ENCODE peak calls at places on chromosomes 2 and 18, in five cellular contexts. One of them, this sample, is unnamed.

GRCh38 chr2:15041429-15041837 is 408.9 kb downstream of the LRATD1 start:
- DNase-seq in H1: no peak
- DNase-seq in GM12891: no peak
- DNase-seq in thyroid gland: no peak
- DNase-seq in NB4: no peak
- DNase-seq in this sample: no peak

GRCh38 chr2:141109633-141110032 is 1021.2 kb downstream of the LRP1B start:
- DNase-seq in H1: no peak
- DNase-seq in thyroid gland: no peak
- DNase-seq in GM12891: no peak
- DNase-seq in NB4: peak
- DNase-seq in this sample: no peak

GRCh38 chr2:127591221-127591923 is 54.6 kb upstream of the GPR17 start:
- DNase-seq in GM12891: peak
- DNase-seq in thyroid gland: peak
- DNase-seq in H1: peak
- DNase-seq in NB4: peak
- DNase-seq in this sample: peak

GRCh38 chr18:3283908-3284307 is 22.0 kb downstream of the MYL12B start:
- DNase-seq in GM12891: no peak
- DNase-seq in H1: no peak
- DNase-seq in NB4: no peak
- DNase-seq in thyroid gland: no peak
- DNase-seq in this sample: no peak

GRCh38 chr18:77068321-77068841 is 64.2 kb downstream of the MBP start:
- DNase-seq in GM12891: no peak
- DNase-seq in NB4: peak
- DNase-seq in thyroid gland: no peak
- DNase-seq in H1: no peak
- DNase-seq in this sample: no peak

GRCh38 chr2:20169796-20170467 is 55.0 kb downstream of the SDC1 start:
- DNase-seq in thyroid gland: no peak
- DNase-seq in GM12891: no peak
- DNase-seq in NB4: no peak
- DNase-seq in H1: no peak
- DNase-seq in this sample: no peak

GRCh38 chr2:239303711-239304532 is 96.9 kb downstream of the HDAC4 start:
- DNase-seq in H1: no peak
- DNase-seq in thyroid gland: no peak
- DNase-seq in GM12891: no peak
- DNase-seq in NB4: no peak
- DNase-seq in this sample: no peak

GRCh38 chr18:59484796-59485328 is 125.8 kb upstream of the LMAN1 start:
- DNase-seq in GM12891: no peak
- DNase-seq in NB4: no peak
- DNase-seq in thyroid gland: no peak
- DNase-seq in H1: no peak
- DNase-seq in this sample: no peak

GRCh38 chr18:56139792-56140254 is 498.6 kb downstream of the TXNL1 start:
- DNase-seq in H1: no peak
- DNase-seq in NB4: no peak
- DNase-seq in thyroid gland: peak
- DNase-seq in GM12891: no peak
- DNase-seq in this sample: no peak

GRCh38 chr2:80256396-80257167 is 48.0 kb downstream of the LRRTM1 start:
- DNase-seq in GM12891: no peak
- DNase-seq in H1: no peak
- DNase-seq in NB4: peak
- DNase-seq in thyroid gland: peak
- DNase-seq in this sample: peak

GRCh38 chr2:184577741-184578140 is 20.6 kb upstream of the ZNF804A start:
- DNase-seq in NB4: peak
- DNase-seq in GM12891: no peak
- DNase-seq in H1: no peak
- DNase-seq in thyroid gland: no peak
- DNase-seq in this sample: no peak

GRCh38 chr2:232624554-232624842 is 8.9 kb upstream of the EFHD1 start:
- DNase-seq in GM12891: no peak
- DNase-seq in H1: no peak
- DNase-seq in thyroid gland: no peak
- DNase-seq in NB4: no peak
- DNase-seq in this sample: no peak

GRCh38 chr2:46578966-46579365 is 99.6 kb downstream of the TMEM247 start:
- DNase-seq in H1: no peak
- DNase-seq in NB4: no peak
- DNase-seq in thyroid gland: no peak
- DNase-seq in GM12891: no peak
- DNase-seq in this sample: no peak

GRCh38 chr2:162475661-162476060 is 131.7 kb downstream of the GCA start:
- DNase-seq in H1: no peak
- DNase-seq in NB4: no peak
- DNase-seq in GM12891: no peak
- DNase-seq in thyroid gland: no peak
- DNase-seq in this sample: no peak

GRCh38 chr2:128416366-128416765 is 97.7 kb upstream of the HS6ST1 start:
- DNase-seq in GM12891: no peak
- DNase-seq in H1: no peak
- DNase-seq in thyroid gland: no peak
- DNase-seq in NB4: no peak
- DNase-seq in this sample: no peak

GRCh38 chr2:84823229-84823628 is 57.7 kb downstream of the TRABD2A start:
- DNase-seq in thyroid gland: no peak
- DNase-seq in NB4: no peak
- DNase-seq in H1: no peak
- DNase-seq in GM12891: no peak
- DNase-seq in this sample: no peak

GRCh38 chr18:68840554-68841263 is 42.8 kb downstream of the CCDC102B start:
- DNase-seq in NB4: peak
- DNase-seq in H1: no peak
- DNase-seq in thyroid gland: no peak
- DNase-seq in GM12891: no peak
- DNase-seq in this sample: peak

GRCh38 chr18:39622431-39622830 is 2056.8 kb upstream of the CELF4 start:
- DNase-seq in thyroid gland: no peak
- DNase-seq in NB4: no peak
- DNase-seq in GM12891: no peak
- DNase-seq in H1: no peak
- DNase-seq in this sample: no peak

GRCh38 chr18:59917422-59917821 is 17.6 kb downstream of the PMAIP1 start:
- DNase-seq in NB4: peak
- DNase-seq in thyroid gland: peak
- DNase-seq in GM12891: no peak
- DNase-seq in H1: no peak
- DNase-seq in this sample: no peak

GRCh38 chr2:145623136-145623535 is 1103.2 kb upstream of the ZEB2 start:
- DNase-seq in GM12891: no peak
- DNase-seq in NB4: no peak
- DNase-seq in H1: no peak
- DNase-seq in thyroid gland: no peak
- DNase-seq in this sample: no peak

GRCh38 chr18:27921904-27922541 is 254.9 kb downstream of the CDH2 start:
- DNase-seq in H1: no peak
- DNase-seq in GM12891: no peak
- DNase-seq in thyroid gland: no peak
- DNase-seq in NB4: no peak
- DNase-seq in this sample: peak

GRCh38 chr18:70464343-70465114 is 175.7 kb downstream of the SOCS6 start:
- DNase-seq in GM12891: peak
- DNase-seq in H1: peak
- DNase-seq in thyroid gland: peak
- DNase-seq in NB4: peak
- DNase-seq in this sample: peak

GRCh38 chr2:238997684-238998083 is 149.8 kb downstream of the TWIST2 start:
- DNase-seq in thyroid gland: no peak
- DNase-seq in GM12891: no peak
- DNase-seq in NB4: no peak
- DNase-seq in H1: no peak
- DNase-seq in this sample: no peak

GRCh38 chr18:47756364-47757016 is 174.0 kb downstream of the SMAD2 start:
- DNase-seq in GM12891: peak
- DNase-seq in H1: peak
- DNase-seq in NB4: peak
- DNase-seq in thyroid gland: peak
- DNase-seq in this sample: no peak

GRCh38 chr2:200814917-200815316 is 3.2 kb downstream of the BZW1 start:
- DNase-seq in H1: no peak
- DNase-seq in GM12891: no peak
- DNase-seq in thyroid gland: no peak
- DNase-seq in NB4: peak
- DNase-seq in this sample: no peak

GRCh38 chr2:41400057-41400665 is 647.7 kb upstream of the PKDCC start:
- DNase-seq in GM12891: no peak
- DNase-seq in thyroid gland: peak
- DNase-seq in NB4: peak
- DNase-seq in H1: no peak
- DNase-seq in this sample: no peak

GRCh38 chr2:29047083-29047840 is 27.1 kb downstream of the PCARE start:
- DNase-seq in NB4: no peak
- DNase-seq in GM12891: no peak
- DNase-seq in H1: no peak
- DNase-seq in thyroid gland: no peak
- DNase-seq in this sample: no peak

GRCh38 chr2:204604061-204604460 is 58.8 kb downstream of the PARD3B start:
- DNase-seq in H1: no peak
- DNase-seq in GM12891: no peak
- DNase-seq in thyroid gland: no peak
- DNase-seq in NB4: no peak
- DNase-seq in this sample: no peak

GRCh38 chr2:38106420-38107182 is 30.6 kb upstream of the CYP1B1 start:
- DNase-seq in NB4: peak
- DNase-seq in thyroid gland: peak
- DNase-seq in GM12891: no peak
- DNase-seq in H1: no peak
- DNase-seq in this sample: peak

GRCh38 chr2:196987654-196988364 is 61.3 kb upstream of the PGAP1 start:
- DNase-seq in GM12891: no peak
- DNase-seq in H1: no peak
- DNase-seq in NB4: peak
- DNase-seq in thyroid gland: no peak
- DNase-seq in this sample: peak
- TF ChIP-seq POLR2A in GM12891: no peak
- TF ChIP-seq POLR2A in H1: no peak
- TF ChIP-seq POLR2A in NB4: peak
- TF ChIP-seq POLR2A in thyroid gland: no peak
- TF ChIP-seq POLR2A in this sample: no peak

DNA sequence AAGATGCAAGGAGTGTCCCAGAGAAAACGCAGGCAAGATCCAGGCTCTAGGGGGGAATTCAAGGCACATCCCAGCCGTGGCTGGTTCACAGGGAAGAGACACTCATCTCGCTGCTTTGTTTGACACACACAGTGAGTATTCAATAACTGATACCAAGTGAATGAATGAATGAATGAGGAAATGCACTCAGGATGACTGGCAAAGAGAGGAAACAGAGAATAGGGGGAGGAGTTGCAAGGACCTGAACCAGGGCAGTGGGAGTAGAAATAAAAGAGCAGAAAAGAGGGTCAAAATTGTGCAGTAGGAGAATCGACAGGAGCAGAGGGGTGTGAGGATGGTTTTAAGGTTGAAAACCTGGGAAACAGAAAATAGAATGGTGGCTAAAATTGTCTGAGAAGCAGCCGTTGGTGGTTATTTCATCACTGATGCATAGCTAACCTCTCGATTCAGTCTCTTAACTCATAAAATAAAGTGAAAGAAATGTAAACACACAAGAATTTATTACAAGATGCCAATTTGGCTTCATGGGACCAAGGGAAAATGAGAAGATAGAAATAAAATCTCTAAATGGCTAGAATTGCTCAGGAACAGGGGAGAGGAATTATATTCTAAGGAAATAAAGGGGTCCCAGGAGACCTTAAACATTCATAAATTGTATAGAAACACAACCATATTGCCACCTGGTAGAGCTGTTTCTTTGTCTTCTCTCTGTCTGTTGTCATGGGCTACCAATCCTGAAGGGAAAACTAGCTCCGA is 63.9 kb upstream of the PHLPP1 start:
- DNase-seq in H1: no peak
- DNase-seq in NB4: no peak
- DNase-seq in thyroid gland: no peak
- DNase-seq in GM12891: no peak
- DNase-seq in this sample: no peak
- TF ChIP-seq POLR2A in H1: no peak
- TF ChIP-seq POLR2A in NB4: no peak
- TF ChIP-seq POLR2A in thyroid gland: no peak
- TF ChIP-seq POLR2A in GM12891: no peak
- TF ChIP-seq POLR2A in this sample: no peak

GRCh38 chr2:95208101-95208500 is 780 bp downstream of the ZNF892 start:
- DNase-seq in GM12891: no peak
- DNase-seq in NB4: no peak
- DNase-seq in thyroid gland: no peak
- DNase-seq in H1: no peak
- DNase-seq in this sample: no peak

GRCh38 chr2:95206086-95206485 is 1.2 kb upstream of the ZNF892 start:
- DNase-seq in NB4: no peak
- DNase-seq in thyroid gland: no peak
- DNase-seq in H1: no peak
- DNase-seq in GM12891: no peak
- DNase-seq in this sample: no peak

GRCh38 chr2:95204396-95204795 is 2.9 kb upstream of the ZNF892 start:
- DNase-seq in H1: no peak
- DNase-seq in thyroid gland: no peak
- DNase-seq in NB4: no peak
- DNase-seq in GM12891: no peak
- DNase-seq in this sample: no peak

GRCh38 chr2:95203911-95204310 is 3.4 kb upstream of the ZNF892 start:
- DNase-seq in GM12891: no peak
- DNase-seq in NB4: no peak
- DNase-seq in thyroid gland: no peak
- DNase-seq in H1: no peak
- DNase-seq in this sample: no peak

GRCh38 chr2:95207111-95207961 is at the start of gene ZNF892:
- DNase-seq in thyroid gland: peak
- DNase-seq in GM12891: peak
- DNase-seq in H1: peak
- DNase-seq in NB4: peak
- DNase-seq in this sample: peak
- TF ChIP-seq POLR2A in thyroid gland: peak
- TF ChIP-seq POLR2A in GM12891: no peak
- TF ChIP-seq POLR2A in H1: peak
- TF ChIP-seq POLR2A in NB4: no peak
- TF ChIP-seq POLR2A in this sample: peak

GRCh38 chr2:32945286-32945685 is 1.5 kb upstream of the LTBP1 start:
- DNase-seq in GM12891: no peak
- DNase-seq in NB4: no peak
- DNase-seq in thyroid gland: no peak
- DNase-seq in H1: no peak
- DNase-seq in this sample: no peak

GRCh38 chr2:32948266-32948665 is 1.5 kb downstream of the LTBP1 start:
- DNase-seq in GM12891: no peak
- DNase-seq in H1: no peak
- DNase-seq in thyroid gland: no peak
- DNase-seq in NB4: no peak
- DNase-seq in this sample: no peak

GRCh38 chr2:32947484-32948143 is 861 bp downstream of the LTBP1 start:
- DNase-seq in GM12891: peak
- DNase-seq in NB4: peak
- DNase-seq in H1: no peak
- DNase-seq in thyroid gland: peak
- DNase-seq in this sample: peak

GRCh38 chr2:32947076-32947483 is 327 bp downstream of the LTBP1 start:
- DNase-seq in NB4: no peak
- DNase-seq in GM12891: peak
- DNase-seq in H1: no peak
- DNase-seq in thyroid gland: peak
- DNase-seq in this sample: peak

GRCh38 chr2:32946314-32947075 is at the start of gene LTBP1:
- DNase-seq in thyroid gland: peak
- DNase-seq in H1: no peak
- DNase-seq in NB4: peak
- DNase-seq in GM12891: peak
- DNase-seq in this sample: peak
- TF ChIP-seq POLR2A in thyroid gland: peak
- TF ChIP-seq POLR2A in H1: no peak
- TF ChIP-seq POLR2A in NB4: no peak
- TF ChIP-seq POLR2A in GM12891: no peak
- TF ChIP-seq POLR2A in this sample: peak